ENCODE peak calls at places on chromosomes 11 and 22, in nine cellular contexts. P, L, B, S, I, H, G, N and R are unnamed samples.

GRCh38 chr11:102007567-102008437 is 39.4 kb upstream of the CFAP300 start:
- DNase-seq in P (no peak), L (no peak), B (no peak), S (no peak), I (no peak), H (peak), G (peak), N (no peak), R (peak)

GRCh38 chr11:18754308-18754707 is 28.3 kb upstream of the IGSF22 start:
- DNase-seq in P (no peak), L (no peak), B (no peak), S (no peak), I (no peak), H (peak), G (no peak), N (no peak), R (no peak)

GRCh38 chr22:26168934-26169311 is 339 bp upstream of the SEZ6L start:
- DNase-seq in P (peak), L (no peak), B (no peak), S (no peak), I (no peak), H (no peak), G (no peak), N (no peak), R (no peak)

GRCh38 chr11:113384551-113384950 is 3.0 kb upstream of the ANKK1 start:
- DNase-seq in P (no peak), L (no peak), B (no peak), S (no peak), I (no peak), H (peak), G (no peak), N (no peak), R (peak)

GRCh38 chr11:45725776-45726606 is 60.6 kb upstream of the CHST1 start:
- DNase-seq in P (peak), L (no peak), B (no peak), S (no peak), I (no peak), H (no peak), G (no peak), N (no peak), R (no peak)

GRCh38 chr11:110305169-110306018 is 9.0 kb upstream of the RDX start:
- DNase-seq in P (no peak), L (no peak), B (no peak), S (no peak), I (no peak), H (no peak), G (no peak), N (no peak), R (peak)

GRCh38 chr22:21446827-21447690 is 20.1 kb upstream of the TMEM191C start:
- DNase-seq in P (peak), L (peak), B (no peak), S (no peak), I (no peak), H (no peak), G (no peak), N (no peak), R (no peak)

GRCh38 chr11:3947084-3947483 is 91.6 kb downstream of the STIM1 start:
- DNase-seq in P (no peak), L (no peak), B (no peak), S (peak), I (peak), H (peak), G (no peak), N (no peak), R (no peak)

GRCh38 chr11:71451596-71452353 is 1.2 kb upstream of the NADSYN1 start:
- DNase-seq in P (no peak), L (peak), B (peak), S (peak), I (peak), H (no peak), G (no peak), N (no peak), R (no peak)

GRCh38 chr11:71298016-71298550 is 45.7 kb upstream of the SHANK2 start:
- DNase-seq in P (no peak), L (no peak), B (no peak), S (no peak), I (no peak), H (no peak), G (no peak), N (peak), R (no peak)

GRCh38 chr11:96161271-96162089 is 181.5 kb downstream of the MAML2 start:
- DNase-seq in P (no peak), L (no peak), B (no peak), S (no peak), I (no peak), H (peak), G (no peak), N (no peak), R (no peak)

GRCh38 chr11:79514695-79515094 is 73.9 kb upstream of the TENM4 start:
- DNase-seq in P (no peak), L (no peak), B (no peak), S (no peak), I (no peak), H (no peak), G (no peak), N (no peak), R (no peak)

GRCh38 chr22:47811971-47812370 is 1049.5 kb downstream of the TBC1D22A start:
- DNase-seq in P (no peak), L (no peak), B (no peak), S (no peak), I (no peak), H (no peak), G (no peak), N (no peak), R (no peak)

GRCh38 chr22:35172452-35172851 is 84.8 kb upstream of the HMGXB4 start:
- DNase-seq in P (no peak), L (no peak), B (no peak), S (no peak), I (no peak), H (no peak), G (no peak), N (no peak), R (no peak)

GRCh38 chr11:65307298-65308229 is 7.1 kb upstream of the CDC42EP2 start:
- DNase-seq in P (no peak), L (no peak), B (no peak), S (no peak), I (no peak), H (peak), G (no peak), N (no peak), R (no peak)

GRCh38 chr11:61183645-61184044 is 19.7 kb upstream of the PGA3 start:
- DNase-seq in P (no peak), L (no peak), B (no peak), S (no peak), I (no peak), H (no peak), G (no peak), N (no peak), R (no peak)

GRCh38 chr11:62338218-62338617 is 970 bp downstream of the ASRGL1 start:
- DNase-seq in P (no peak), L (no peak), B (no peak), S (no peak), I (no peak), H (no peak), G (no peak), N (no peak), R (no peak)

GRCh38 chr11:13329670-13330401 is 52.2 kb downstream of the BMAL1 start:
- DNase-seq in P (no peak), L (no peak), B (no peak), S (no peak), I (peak), H (peak), G (no peak), N (no peak), R (peak)

GRCh38 chr11:126701555-126701897 is 299.0 kb downstream of the KIRREL3 start:
- DNase-seq in P (no peak), L (no peak), B (no peak), S (no peak), I (no peak), H (no peak), G (no peak), N (no peak), R (no peak)

GRCh38 chr11:47330002-47330911 is 22.2 kb downstream of the MYBPC3 start:
- DNase-seq in P (no peak), L (no peak), B (no peak), S (no peak), I (peak), H (peak), G (no peak), N (peak), R (no peak)
- H3K27ac ChIP-seq in P (no peak), L (no peak), B (no peak), S (no peak), I (no peak), H (no peak), G (no peak), N (no peak), R (peak)

GRCh38 chr11:72821920-72822799 is 7.9 kb downstream of the ATG16L2 start:
- DNase-seq in P (peak), L (peak), B (peak), S (peak), I (peak), H (peak), G (peak), N (peak), R (peak)
- TF ChIP-seq CTCF in P (peak), L (peak), B (no peak), S (peak), I (peak), H (peak), G (no peak), N (peak), R (no peak)

GRCh38 chr22:23246982-23247766 is 66.9 kb downstream of the BCR start:
- DNase-seq in P (no peak), L (peak), B (no peak), S (no peak), I (no peak), H (no peak), G (no peak), N (no peak), R (no peak)
- H3K27ac ChIP-seq in P (no peak), L (no peak), B (no peak), S (no peak), I (no peak), H (no peak), G (no peak), N (no peak), R (peak)

GRCh38 chr11:1303196-1303821 is 6.1 kb downstream of the TOLLIP start:
- DNase-seq in P (peak), L (peak), B (no peak), S (no peak), I (no peak), H (no peak), G (no peak), N (peak), R (peak)
- TF ChIP-seq CTCF in P (no peak), L (no peak), B (peak), S (no peak), I (no peak), H (peak), G (peak), N (no peak), R (no peak)

DNA sequence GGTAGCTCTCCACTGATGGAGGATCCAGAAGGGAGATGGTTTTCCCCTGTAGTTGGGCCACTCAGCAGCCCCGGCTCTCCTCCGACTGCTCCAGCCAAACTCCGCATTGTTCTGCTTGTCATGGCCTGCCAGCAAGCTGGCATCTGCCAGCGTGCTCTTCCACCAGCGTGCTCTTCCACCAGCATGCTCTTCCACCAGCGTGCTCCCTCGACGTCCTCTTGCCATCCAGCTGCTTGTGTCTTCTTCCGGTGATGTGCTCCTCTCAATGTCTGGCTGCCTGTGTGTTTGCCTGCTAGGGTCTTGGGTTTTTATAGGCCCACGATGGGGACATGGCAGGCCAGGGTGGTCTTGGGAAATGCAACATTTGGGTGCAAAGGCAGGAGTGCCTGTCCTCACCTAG is 43.5 kb upstream of the GNAZ start:
- DNase-seq in P (no peak), L (no peak), B (no peak), S (no peak), I (no peak), H (no peak), G (no peak), N (no peak), R (no peak)
- H3K27ac ChIP-seq in P (no peak), L (no peak), B (no peak), S (no peak), I (no peak), H (no peak), G (no peak), N (no peak), R (no peak)

GRCh38 chr22:46267431-46268279 is at the start of gene TTC38:
- DNase-seq in P (peak), L (peak), B (peak), S (peak), I (peak), H (peak), G (no peak), N (peak), R (peak)

GRCh38 chr22:46259374-46259773 is 3.8 kb downstream of the PKDREJ start:
- DNase-seq in P (no peak), L (no peak), B (no peak), S (no peak), I (no peak), H (no peak), G (no peak), N (no peak), R (no peak)

GRCh38 chr22:46260038-46260437 is 3.1 kb downstream of the PKDREJ start:
- DNase-seq in P (peak), L (no peak), B (no peak), S (no peak), I (no peak), H (no peak), G (no peak), N (no peak), R (no peak)

GRCh38 chr22:46263208-46263575 is at the start of gene PKDREJ:
- DNase-seq in P (peak), L (no peak), B (no peak), S (no peak), I (no peak), H (no peak), G (no peak), N (no peak), R (no peak)

DNA sequence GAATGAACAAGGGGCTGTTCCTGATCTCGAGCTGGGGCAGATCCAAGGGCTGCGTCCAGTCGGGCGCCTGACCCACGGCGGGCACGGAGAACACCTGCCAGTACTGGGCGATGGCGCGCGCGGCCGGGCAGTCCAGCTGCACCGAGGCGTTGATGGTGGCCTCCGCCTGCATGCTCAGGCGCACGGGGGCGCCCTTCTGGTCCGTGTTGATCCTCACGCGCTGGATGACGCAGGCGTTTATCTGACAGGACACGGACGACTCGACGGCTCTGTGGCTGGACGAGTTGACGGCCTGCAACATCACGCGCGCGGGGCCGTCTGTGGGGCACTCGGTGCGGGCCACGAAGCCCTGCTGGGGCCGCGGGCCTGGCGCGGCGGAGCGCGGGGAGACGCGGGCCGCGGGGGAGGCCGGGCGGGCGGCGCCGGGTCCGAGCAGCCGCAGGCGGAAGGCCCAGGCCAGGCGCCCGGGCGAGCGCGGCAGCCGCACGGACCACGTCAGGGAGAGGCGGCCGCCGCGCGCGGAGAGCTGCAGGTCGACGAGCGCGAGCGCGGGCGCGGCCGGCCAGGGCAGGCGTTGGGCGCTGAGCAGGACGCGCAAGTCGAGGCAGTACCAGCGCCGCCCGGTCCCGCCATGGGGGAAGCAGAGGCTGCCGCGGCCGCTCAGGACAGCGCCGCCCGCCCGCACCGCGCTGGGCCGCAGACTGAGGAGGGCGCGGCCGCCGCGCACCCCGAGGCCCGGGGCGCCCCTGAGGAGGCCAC is 515 bp downstream of the PKDREJ start:
- DNase-seq in P (peak), L (peak), B (peak), S (peak), I (peak), H (peak), G (no peak), N (no peak), R (no peak)
- TF ChIP-seq CTCF in P (peak), L (peak), B (no peak), S (no peak), I (peak), H (peak), G (no peak), N (no peak), R (no peak)